ENCODE peak calls at places on chromosomes 3 and 15, in four cellular contexts. E is neuronal stem cell, K is PC-9, Z is foreskin keratinocyte. H is an unnamed sample.

GRCh38 chr3:12508316-12508715 is 24.0 kb downstream of the TSEN2 start:
- DNase-seq in E (no peak), K (peak), Z (peak), H (peak)

GRCh38 chr3:55200916-55201315 is 273.1 kb upstream of the LRTM1 start:
- DNase-seq in E (no peak), K (no peak), Z (no peak), H (no peak)

GRCh38 chr3:114151091-114151490 is 27.8 kb downstream of the DRD3 start:
- DNase-seq in E (no peak), K (no peak), Z (no peak), H (no peak)

GRCh38 chr15:80978685-80979084 is 10.9 kb downstream of the MESD start:
- DNase-seq in E (no peak), K (no peak), Z (no peak), H (no peak)

GRCh38 chr3:142724682-142725351 is 983 bp downstream of the TRPC1 start:
- DNase-seq in E (no peak), K (peak), Z (peak), H (no peak)

GRCh38 chr3:183161552-183162345 is 785 bp downstream of the LAMP3 start:
- DNase-seq in E (no peak), K (no peak), Z (peak), H (no peak)

GRCh38 chr15:101445562-101446526 is 43.7 kb downstream of the PCSK6 start:
- DNase-seq in E (no peak), K (no peak), Z (peak), H (peak)

GRCh38 chr3:131303848-131304247 is 77.7 kb upstream of the NUDT16 start:
- DNase-seq in E (no peak), K (no peak), Z (peak), H (no peak)

GRCh38 chr3:9311265-9311664 is 51.6 kb upstream of the THUMPD3 start:
- DNase-seq in E (no peak), K (no peak), Z (no peak), H (no peak)

GRCh38 chr3:127684871-127685707 is 12.3 kb downstream of the ABTB1 start:
- DNase-seq in E (no peak), K (no peak), Z (no peak), H (no peak)

GRCh38 chr3:185477316-185477715 is 21.5 kb downstream of the TMEM41A start:
- DNase-seq in E (no peak), K (no peak), Z (no peak), H (no peak)

GRCh38 chr3:129553771-129554170 is 10.8 kb downstream of the H1-8 start:
- DNase-seq in E (no peak), K (no peak), Z (no peak), H (no peak)

GRCh38 chr3:4739289-4740236 is 239.7 kb upstream of the BHLHE40 start:
- DNase-seq in E (no peak), K (no peak), Z (no peak), H (no peak)

GRCh38 chr3:156801746-156802145 is 24.4 kb upstream of the LEKR1 start:
- DNase-seq in E (no peak), K (no peak), Z (no peak), H (no peak)

GRCh38 chr15:60184579-60184978 is 180.5 kb downstream of the FOXB1 start:
- DNase-seq in E (no peak), K (peak), Z (peak), H (no peak)

GRCh38 chr3:129937717-129938116 is 36.8 kb upstream of the TRH start:
- DNase-seq in E (no peak), K (no peak), Z (no peak), H (no peak)

GRCh38 chr15:74956648-74957300 is at the start of gene RPP25:
- DNase-seq in E (peak), K (peak), Z (peak), H (no peak)

GRCh38 chr3:180962530-180962929 is 27.0 kb downstream of the DNAJC19 start:
- DNase-seq in E (no peak), K (no peak), Z (no peak), H (no peak)

GRCh38 chr3:38646062-38646461 is 3.4 kb downstream of the SCN5A start:
- DNase-seq in E (no peak), K (no peak), Z (no peak), H (no peak)

GRCh38 chr3:98733778-98734281 is 29.3 kb upstream of the ST3GAL6 start:
- DNase-seq in E (peak), K (no peak), Z (no peak), H (no peak)

GRCh38 chr3:124685481-124685880 is 44.8 kb upstream of the UMPS start:
- DNase-seq in E (no peak), K (no peak), Z (peak), H (peak)

DNA sequence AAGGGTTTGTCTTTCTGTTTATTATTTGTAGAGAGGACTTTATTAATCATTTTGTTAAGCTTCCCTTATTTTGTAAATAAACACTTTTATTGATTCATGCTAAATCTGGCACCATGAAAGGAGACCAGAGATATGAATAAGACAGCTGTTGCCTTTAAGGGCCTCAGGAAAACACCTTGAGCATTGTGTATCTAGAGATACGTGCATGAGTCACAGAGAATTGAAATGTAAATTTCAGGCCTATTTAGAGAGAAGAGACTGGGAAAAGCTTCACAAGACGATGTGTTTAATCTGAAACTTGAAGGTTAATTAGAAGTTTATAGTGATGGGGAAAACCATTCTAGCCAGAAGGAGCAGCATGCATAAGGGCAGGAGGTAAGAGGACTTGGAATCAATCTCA is 28.6 kb upstream of the UTS2B start:
- DNase-seq in E (no peak), K (no peak), Z (peak), H (no peak)
- H3K27ac ChIP-seq in E (no peak), K (no peak), Z (peak), H (peak)

DNA sequence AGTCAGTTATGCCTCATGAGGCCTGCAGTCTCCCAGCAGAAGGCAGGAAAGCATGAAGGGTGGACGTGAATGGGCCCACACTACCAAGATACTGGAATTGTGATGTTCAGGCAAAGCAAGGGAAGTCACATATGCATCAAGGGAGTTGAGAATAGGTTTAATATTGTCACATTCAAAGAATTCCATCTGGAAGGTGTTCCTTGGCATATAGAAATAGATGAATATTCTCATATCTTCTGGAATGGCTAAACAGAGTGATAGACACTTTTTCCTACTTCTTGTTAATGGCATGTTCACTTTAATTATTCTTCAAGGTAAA is 103.7 kb downstream of the CMSS1 start:
- DNase-seq in E (no peak), K (no peak), Z (no peak), H (no peak)
- H3K27ac ChIP-seq in E (no peak), K (no peak), Z (no peak), H (peak)

GRCh38 chr15:90756916-90757315 is 39.8 kb downstream of the BLM start:
- DNase-seq in E (no peak), K (no peak), Z (no peak), H (no peak)
- H3K27ac ChIP-seq in E (no peak), K (no peak), Z (no peak), H (no peak)

DNA sequence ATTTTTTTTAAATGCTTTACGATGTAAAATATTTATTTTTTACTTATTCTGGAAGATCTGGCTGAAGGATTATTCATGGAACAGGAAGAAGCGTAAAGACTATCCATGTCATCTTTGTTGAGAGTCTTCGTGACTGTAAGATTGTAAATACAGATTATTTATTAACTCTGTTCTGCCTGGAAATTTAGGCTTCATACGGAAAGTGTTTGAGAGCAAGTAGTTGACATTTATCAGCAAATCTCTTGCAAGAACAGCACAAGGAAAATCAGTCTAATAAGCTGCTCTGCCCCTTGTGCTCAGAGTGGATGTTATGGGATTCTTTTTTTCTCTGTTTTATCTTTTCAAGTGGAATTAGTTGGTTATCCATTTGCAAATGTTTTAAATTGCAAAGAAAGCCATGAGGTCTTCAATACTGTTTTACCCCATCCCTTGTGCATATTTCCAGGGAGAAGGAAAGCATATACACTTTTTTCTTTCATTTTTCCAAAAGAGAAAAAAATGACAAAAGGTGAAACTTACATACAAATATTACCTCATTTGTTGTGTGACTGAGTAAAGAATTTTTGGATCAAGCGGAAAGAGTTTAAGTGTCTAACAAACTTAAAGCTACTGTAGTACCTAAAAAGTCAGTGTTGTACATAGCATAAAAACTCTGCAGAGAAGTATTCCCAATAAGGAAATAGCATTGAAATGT is 15.6 kb downstream of the THBS1 start:
- DNase-seq in E (no peak), K (no peak), Z (peak), H (no peak)
- H3K27ac ChIP-seq in E (no peak), K (no peak), Z (no peak), H (peak)

GRCh38 chr15:40160021-40160420 is 848 bp upstream of the BUB1B start:
- DNase-seq in E (no peak), K (no peak), Z (no peak), H (no peak)

GRCh38 chr15:40163657-40164416 is 3.0 kb downstream of the BUB1B start:
- DNase-seq in E (no peak), K (no peak), Z (no peak), H (no peak)

GRCh38 chr15:40162552-40162951 is 1.7 kb downstream of the BUB1B start:
- DNase-seq in E (no peak), K (no peak), Z (no peak), H (no peak)

GRCh38 chr15:40160689-40161688 is at the start of gene BUB1B:
- DNase-seq in E (peak), K (peak), Z (peak), H (peak)

DNA sequence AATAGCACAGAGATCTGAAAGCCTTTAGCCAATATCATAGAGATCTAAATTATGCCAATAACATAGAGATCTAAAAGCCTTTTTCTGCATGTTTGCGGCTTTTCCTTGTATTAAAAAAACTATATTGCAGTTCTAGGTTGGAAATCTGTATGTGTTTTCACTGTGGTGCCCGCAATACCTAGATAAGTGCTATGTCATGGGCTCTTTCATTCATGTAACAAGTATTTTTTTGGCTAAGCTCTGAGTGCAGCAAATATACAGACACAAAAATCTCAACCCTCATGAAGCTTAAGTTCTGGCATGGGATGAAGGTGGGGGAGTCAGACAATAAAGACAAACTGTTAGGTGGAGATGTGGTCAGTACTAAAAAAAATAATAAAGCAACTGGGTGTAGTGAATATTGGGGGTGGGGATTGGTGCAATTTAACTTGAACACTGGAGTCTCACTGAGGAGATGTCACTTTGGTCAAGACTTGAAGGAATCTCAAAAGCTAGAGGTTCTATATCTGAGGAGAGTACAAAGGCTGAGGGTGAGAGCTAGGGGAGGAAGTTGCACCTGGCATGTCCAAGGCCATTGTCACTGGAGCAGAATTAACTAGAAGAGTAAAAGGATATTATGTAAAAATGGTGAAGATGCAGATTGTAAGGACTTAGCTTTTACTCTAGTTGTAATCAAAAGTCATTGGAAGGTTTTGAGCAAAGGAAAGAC is 978 bp downstream of the BUB1B start:
- DNase-seq in E (no peak), K (no peak), Z (no peak), H (no peak)
- H3K27ac ChIP-seq in E (no peak), K (no peak), Z (no peak), H (no peak)

GRCh38 chr3:43723121-43723734 is 32.5 kb downstream of the ABHD5 start:
- DNase-seq in E (no peak), K (no peak), Z (peak), H (no peak)

GRCh38 chr3:43728947-43729346 is 38.2 kb downstream of the ABHD5 start:
- DNase-seq in E (no peak), K (no peak), Z (no peak), H (no peak)

GRCh38 chr3:43727930-43728329 is 37.2 kb downstream of the ABHD5 start:
- DNase-seq in E (no peak), K (no peak), Z (no peak), H (no peak)

GRCh38 chr3:43728476-43728875 is 37.7 kb downstream of the ABHD5 start:
- DNase-seq in E (no peak), K (no peak), Z (no peak), H (no peak)

DNA sequence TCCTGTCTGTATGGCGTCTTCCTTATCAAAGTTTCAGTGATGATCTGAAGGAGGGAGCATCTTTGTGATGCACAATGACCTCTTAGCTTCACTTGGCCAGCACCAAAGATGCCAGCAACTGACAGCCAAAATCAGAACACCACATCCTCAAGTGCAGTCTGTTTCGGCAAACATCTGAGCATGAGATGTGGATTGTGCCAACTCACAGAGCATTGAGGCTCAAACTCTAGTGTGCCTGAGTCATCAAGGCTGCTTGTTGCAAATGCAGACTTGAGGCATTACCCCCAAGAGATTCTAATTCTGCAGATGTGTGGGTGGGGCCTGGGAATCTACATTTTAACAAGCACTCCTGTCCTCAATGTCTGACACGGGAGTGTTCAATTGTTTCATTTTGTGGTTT is 35.8 kb downstream of the ABHD5 start:
- DNase-seq in E (no peak), K (no peak), Z (no peak), H (no peak)
- H3K27ac ChIP-seq in E (no peak), K (no peak), Z (no peak), H (no peak)